ENCODE peak calls at places on chromosomes 6 and 20, in nine cellular contexts. Y, U, E, T, O, F, V, W and C are unnamed samples.

GRCh38 chr20:4681971-4682370 is 39.7 kb upstream of the PRND start:
- DNase-seq in Y (no peak), U (no peak), E (no peak), T (no peak), O (no peak), F (no peak), V (no peak), W (no peak), C (no peak)

GRCh38 chr6:20266851-20267608 is 54.8 kb upstream of the MBOAT1 start:
- DNase-seq in Y (peak; percentile 12), U (peak; percentile 92), E (no peak), T (no peak), O (peak; percentile 43), F (no peak), V (no peak), W (no peak), C (peak; percentile 38)

GRCh38 chr20:55140631-55141030 is 665.2 kb downstream of the DOK5 start:
- DNase-seq in Y (no peak), U (no peak), E (no peak), T (no peak), O (no peak), F (no peak), V (no peak), W (no peak), C (no peak)

GRCh38 chr6:7073810-7074525 is 33.8 kb upstream of the RREB1 start:
- DNase-seq in Y (peak; percentile 92), U (no peak), E (no peak), T (no peak), O (no peak), F (no peak), V (no peak), W (no peak), C (no peak)

GRCh38 chr6:157380458-157380778 is 572 bp upstream of the ZDHHC14 start:
- DNase-seq in Y (no peak), U (no peak), E (no peak), T (no peak), O (no peak), F (peak; percentile 76), V (no peak), W (no peak), C (no peak)

GRCh38 chr20:20547221-20547875 is 165.1 kb downstream of the RALGAPA2 start:
- DNase-seq in Y (no peak), U (no peak), E (no peak), T (no peak), O (no peak), F (no peak), V (peak; percentile 70), W (no peak), C (peak; percentile 32)

GRCh38 chr20:24340933-24341332 is 128.5 kb upstream of the SYNDIG1 start:
- DNase-seq in Y (no peak), U (no peak), E (no peak), T (no peak), O (no peak), F (no peak), V (no peak), W (no peak), C (no peak)

GRCh38 chr6:37822851-37823682 is 3.5 kb downstream of the ZFAND3 start:
- DNase-seq in Y (no peak), U (no peak), E (no peak), T (peak; percentile 68), O (peak; percentile 84), F (no peak), V (peak; percentile 44), W (no peak), C (no peak)

GRCh38 chr20:47663354-47664067 is 121.8 kb downstream of the SULF2 start:
- DNase-seq in Y (peak; percentile 19), U (peak; percentile 51), E (peak; percentile 80), T (peak; percentile 79), O (peak; percentile 83), F (peak; percentile 87), V (peak; percentile 83), W (peak; percentile 75), C (peak; percentile 76)

GRCh38 chr20:47370850-47371782 is 14.6 kb upstream of the ZMYND8 start:
- DNase-seq in Y (no peak), U (no peak), E (peak; percentile 43), T (no peak), O (peak; percentile 64), F (no peak), V (peak; percentile 70), W (no peak), C (no peak)

GRCh38 chr6:132304891-132305305 is 96.4 kb downstream of the MOXD1 start:
- DNase-seq in Y (no peak), U (no peak), E (no peak), T (no peak), O (no peak), F (no peak), V (no peak), W (no peak), C (no peak)

GRCh38 chr6:72788188-72788587 is 166.3 kb downstream of the KCNQ5 start:
- DNase-seq in Y (no peak), U (no peak), E (peak; percentile 11), T (no peak), O (no peak), F (no peak), V (no peak), W (no peak), C (no peak)

DNA sequence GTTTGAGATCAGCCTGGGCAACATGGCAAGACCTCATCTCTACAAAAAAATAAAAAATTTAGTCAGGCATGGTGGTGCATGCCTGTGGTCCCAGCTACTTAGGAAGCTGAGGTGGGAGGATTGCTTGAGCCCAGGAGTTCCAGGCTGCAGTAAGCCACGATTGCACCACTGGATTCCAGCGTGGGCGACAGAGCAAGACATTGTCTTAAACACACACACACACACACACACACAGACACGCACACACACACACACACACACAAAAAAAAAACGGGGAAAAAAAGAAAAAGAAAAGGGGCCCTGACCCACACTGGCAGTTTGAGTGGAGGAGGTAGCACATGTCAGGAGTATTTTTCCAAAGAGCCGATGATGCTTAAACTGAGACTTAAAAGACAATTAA is 122.2 kb downstream of the AFG1L start:
- DNase-seq in Y (no peak), U (no peak), E (no peak), T (no peak), O (no peak), F (no peak), V (no peak), W (no peak), C (peak; percentile 44)
- TF ChIP-seq MAX in Y (no peak), U (no peak), E (no peak), T (no peak), O (no peak), F (no peak), V (no peak), W (no peak), C (no peak)

DNA sequence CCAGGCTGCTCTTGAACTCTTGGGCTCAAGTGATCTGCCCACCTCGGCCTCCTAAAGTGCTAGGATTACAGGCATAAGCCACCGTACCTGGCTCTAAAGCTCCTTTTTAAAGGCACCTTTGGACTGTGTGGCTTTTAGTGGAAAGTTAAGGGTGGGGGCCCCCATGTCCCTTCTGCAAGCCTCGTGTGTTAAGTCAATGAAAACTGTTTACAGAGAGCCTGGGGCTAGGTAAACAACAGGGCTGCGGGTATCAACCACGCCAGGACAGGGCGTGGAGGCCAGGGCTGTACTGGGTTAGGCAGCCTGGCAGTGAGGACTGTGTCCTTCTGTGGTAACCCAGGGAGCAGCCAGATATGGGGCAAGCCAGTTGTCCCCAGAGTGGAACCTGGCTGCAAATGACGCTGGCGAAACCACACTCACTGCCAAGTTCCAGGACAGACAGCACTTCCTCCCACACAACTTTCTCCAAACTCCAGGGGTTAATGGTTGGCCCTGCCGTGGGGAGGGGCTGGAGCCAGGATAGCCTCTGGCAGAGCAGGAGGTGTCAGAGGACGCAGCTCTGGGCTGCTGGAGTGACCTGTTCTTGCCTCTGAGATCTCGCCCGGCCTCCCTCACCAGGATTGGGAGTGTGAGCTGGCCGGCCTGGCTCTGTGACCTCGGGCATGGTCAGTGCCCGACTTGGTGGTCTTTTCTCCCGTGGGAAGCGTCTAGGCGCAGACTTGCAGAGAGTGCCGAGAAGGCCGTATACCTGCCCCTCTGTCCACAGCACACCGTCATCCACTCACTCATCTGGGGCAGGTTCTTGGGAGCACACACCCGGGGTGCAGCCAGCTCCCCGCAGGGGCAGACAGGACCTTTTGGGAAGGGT is 3.2 kb downstream of the SLC17A9 start:
- DNase-seq in Y (no peak), U (no peak), E (no peak), T (no peak), O (no peak), F (no peak), V (peak; percentile 98), W (no peak), C (peak; percentile 76)
- H3K4me3 ChIP-seq in Y (no peak overlapping the region), U (no peak overlapping the region), E (no peak overlapping the region), T (no peak overlapping the region), O (no peak overlapping the region), F (no peak overlapping the region), V (peak overlapping the region; percentile 4), W (no peak overlapping the region), C (no peak overlapping the region)

DNA sequence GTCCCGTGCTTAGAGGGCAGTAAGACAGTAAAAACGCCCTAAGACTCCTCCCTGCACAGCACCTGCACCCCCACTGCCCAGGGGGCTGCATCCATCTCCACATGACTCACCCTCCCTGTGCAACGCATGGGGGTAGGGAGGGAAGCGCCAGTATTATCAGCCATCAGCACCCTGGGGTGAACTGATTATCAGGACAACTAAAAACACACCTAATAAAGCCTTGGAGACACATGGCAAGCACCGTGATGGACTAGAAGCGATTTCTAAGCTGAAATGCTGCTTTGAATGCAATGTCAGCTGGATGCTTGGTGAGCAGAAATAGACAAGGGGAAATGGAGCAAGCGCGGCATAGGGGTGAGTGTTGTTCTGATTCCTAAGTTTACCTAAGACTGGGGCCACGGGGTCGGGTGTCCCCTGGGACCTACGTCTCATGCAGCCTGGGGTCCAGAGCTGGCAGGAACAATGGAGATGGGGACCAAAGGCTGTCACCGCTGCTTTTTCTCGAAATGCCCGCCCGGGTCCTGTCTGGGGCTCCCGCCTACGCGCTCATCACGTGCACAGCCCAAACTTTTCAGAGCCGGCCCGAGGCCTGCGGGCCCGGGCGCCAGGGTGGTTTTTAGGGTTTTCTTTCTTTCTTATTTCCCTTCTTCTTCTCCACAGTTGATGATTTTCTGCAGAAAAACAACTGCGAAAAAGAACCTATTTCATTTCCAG is 702 bp upstream of the TNFAIP3 start:
- DNase-seq in Y (no peak), U (no peak), E (no peak), T (peak; percentile 43), O (peak; percentile 89), F (no peak), V (no peak), W (no peak), C (peak; percentile 75)
- TF ChIP-seq MAX in Y (no peak), U (no peak), E (no peak), T (no peak), O (peak; percentile 71), F (no peak), V (no peak), W (peak; percentile 60), C (peak; percentile 65)

DNA sequence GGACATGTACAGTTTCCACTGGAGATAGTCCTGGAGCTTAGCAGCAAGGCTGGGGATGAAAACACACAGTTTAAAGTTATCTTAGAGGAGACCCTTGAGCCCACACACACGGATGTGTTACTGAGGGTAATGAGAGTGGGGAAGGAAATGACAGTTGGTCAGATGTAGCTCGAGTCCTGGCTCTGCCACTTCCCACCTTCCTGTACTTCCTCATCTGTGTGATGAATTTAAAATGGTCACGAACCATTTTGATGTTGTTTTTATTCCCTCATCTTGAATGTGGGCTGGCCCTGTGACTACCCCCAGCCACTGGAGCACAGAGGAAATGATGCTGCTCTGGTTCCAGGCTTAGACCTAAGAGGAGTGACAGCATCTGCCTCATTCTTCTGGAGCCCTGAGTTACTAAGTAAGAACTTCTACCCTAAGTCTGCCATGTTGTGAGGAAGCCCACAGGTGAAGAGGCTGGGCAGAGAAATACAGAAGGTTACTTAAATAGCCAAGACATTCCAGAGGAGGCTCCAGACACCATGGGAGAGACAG is 141.2 kb downstream of the NRN1 start:
- DNase-seq in Y (no peak), U (no peak), E (no peak), T (no peak), O (no peak), F (no peak), V (no peak), W (no peak), C (peak; percentile 37)
- H3K4me3 ChIP-seq in Y (no peak overlapping the region), U (no peak overlapping the region), E (no peak overlapping the region), T (no peak overlapping the region), O (no peak overlapping the region), F (no peak overlapping the region), V (no peak overlapping the region), W (no peak overlapping the region), C (no peak overlapping the region)

GRCh38 chr6:49541210-49541724 is 9.2 kb upstream of the C6orf141 start:
- DNase-seq in Y (no peak), U (peak; percentile 56), E (peak; percentile 83), T (peak; percentile 67), O (peak; percentile 31), F (no peak), V (peak; percentile 57), W (no peak), C (peak; percentile 37)
- TF ChIP-seq MAX in Y (no peak), U (no peak), E (peak; percentile 45), T (no peak), O (no peak), F (no peak), V (no peak), W (no peak), C (no peak)